ENCODE peak calls at places on chromosomes 12 and 14, in nine cellular contexts. H, U, B, Q, E, N, I, D and J are unnamed samples.

GRCh38 chr12:6821271-6821673 is 349 bp upstream of the GPR162 start:
- DNase-seq in H (no peak), U (peak), B (peak), Q (no peak), E (no peak), N (peak), I (no peak), D (peak), J (peak)

GRCh38 chr14:96195441-96196081 is 9.1 kb upstream of the BDKRB2 start:
- DNase-seq in H (no peak), U (no peak), B (no peak), Q (no peak), E (no peak), N (no peak), I (no peak), D (no peak), J (no peak)

GRCh38 chr12:19171731-19172130 is 42.2 kb downstream of the PLEKHA5 start:
- DNase-seq in H (no peak), U (no peak), B (no peak), Q (no peak), E (no peak), N (no peak), I (no peak), D (no peak), J (no peak)

GRCh38 chr12:22858849-22859569 is 234.0 kb downstream of the ETNK1 start:
- DNase-seq in H (peak), U (no peak), B (no peak), Q (no peak), E (no peak), N (peak), I (no peak), D (no peak), J (peak)

GRCh38 chr12:113889076-113889475 is 77.0 kb downstream of the RBM19 start:
- DNase-seq in H (no peak), U (no peak), B (no peak), Q (no peak), E (no peak), N (peak), I (no peak), D (no peak), J (no peak)

GRCh38 chr12:132275110-132275531 is 54.3 kb downstream of the GALNT9 start:
- DNase-seq in H (no peak), U (no peak), B (peak), Q (no peak), E (peak), N (peak), I (no peak), D (no peak), J (no peak)

GRCh38 chr14:90445011-90445410 is 48.2 kb downstream of the CALM1 start:
- DNase-seq in H (no peak), U (no peak), B (no peak), Q (no peak), E (no peak), N (no peak), I (no peak), D (no peak), J (no peak)

GRCh38 chr12:119115296-119115905 is 63.3 kb upstream of the HSPB8 start:
- DNase-seq in H (peak), U (no peak), B (no peak), Q (peak), E (no peak), N (peak), I (no peak), D (peak), J (no peak)

GRCh38 chr12:59113831-59114273 is 193.5 kb upstream of the LRIG3 start:
- DNase-seq in H (peak), U (peak), B (peak), Q (peak), E (peak), N (peak), I (no peak), D (peak), J (peak)

GRCh38 chr12:119419371-119419770 is 84.8 kb downstream of the CCDC60 start:
- DNase-seq in H (no peak), U (no peak), B (no peak), Q (no peak), E (no peak), N (no peak), I (no peak), D (no peak), J (no peak)

GRCh38 chr12:102816816-102817434 is 100.1 kb downstream of the PAH start:
- DNase-seq in H (peak), U (no peak), B (no peak), Q (no peak), E (no peak), N (peak), I (no peak), D (no peak), J (no peak)

GRCh38 chr12:89135976-89136634 is 216.2 kb downstream of the DUSP6 start:
- DNase-seq in H (no peak), U (no peak), B (no peak), Q (no peak), E (no peak), N (peak), I (no peak), D (no peak), J (no peak)

DNA sequence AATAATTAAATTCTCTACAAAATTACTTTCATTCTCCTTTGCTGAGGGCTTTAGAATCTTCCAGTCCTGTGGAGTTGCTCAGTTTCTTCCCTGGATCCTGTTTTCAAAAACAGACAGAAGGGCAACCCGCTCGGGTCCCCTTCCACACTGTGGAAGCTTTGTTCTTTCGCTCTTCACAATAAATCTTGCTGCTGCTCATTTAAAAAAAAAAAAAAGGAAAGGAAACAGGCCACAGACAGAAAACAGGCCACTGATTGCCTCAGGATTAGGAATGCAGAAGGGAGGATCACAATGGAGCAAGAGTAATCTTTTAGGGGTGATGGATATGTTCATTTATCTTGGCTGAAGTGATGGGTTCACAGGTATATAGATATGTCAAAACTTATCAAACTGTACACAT is 29.5 kb upstream of the HIGD1C start:
- DNase-seq in H (no peak), U (no peak), B (no peak), Q (no peak), E (no peak), N (peak), I (no peak), D (peak), J (no peak)
- H3K4me3 ChIP-seq in H (no peak), U (peak), B (peak), Q (no peak), E (no peak), N (peak), I (peak), D (no peak), J (no peak)

GRCh38 chr12:24902521-24903304 is 46.2 kb downstream of the BCAT1 start:
- DNase-seq in H (peak), U (no peak), B (peak), Q (no peak), E (no peak), N (peak), I (no peak), D (no peak), J (no peak)
- H3K4me3 ChIP-seq in H (peak), U (peak), B (peak), Q (peak), E (no peak), N (peak), I (peak), D (peak), J (peak)

GRCh38 chr14:92322516-92322915 is 449 bp upstream of the SLC24A4 start:
- DNase-seq in H (no peak), U (no peak), B (no peak), Q (no peak), E (no peak), N (no peak), I (no peak), D (no peak), J (no peak)

GRCh38 chr14:92325835-92326234 is 2.9 kb downstream of the SLC24A4 start:
- DNase-seq in H (no peak), U (no peak), B (no peak), Q (no peak), E (no peak), N (no peak), I (no peak), D (no peak), J (no peak)

GRCh38 chr14:92321701-92322100 is 1.3 kb upstream of the SLC24A4 start:
- DNase-seq in H (no peak), U (no peak), B (no peak), Q (no peak), E (no peak), N (no peak), I (no peak), D (no peak), J (no peak)

GRCh38 chr14:92323916-92324818 is 1.2 kb downstream of the SLC24A4 start:
- DNase-seq in H (no peak), U (no peak), B (no peak), Q (no peak), E (no peak), N (no peak), I (no peak), D (no peak), J (no peak)

GRCh38 chr14:92323031-92323915 is at the start of gene SLC24A4:
- DNase-seq in H (peak), U (no peak), B (no peak), Q (no peak), E (no peak), N (peak), I (no peak), D (no peak), J (no peak)
- H3K4me3 ChIP-seq in H (no peak), U (peak), B (peak), Q (no peak), E (no peak), N (peak), I (peak), D (peak), J (peak)

GRCh38 chr14:73246387-73247150 is 9.3 kb downstream of the PAPLN start:
- DNase-seq in H (no peak), U (no peak), B (no peak), Q (no peak), E (peak), N (no peak), I (no peak), D (no peak), J (no peak)
- H3K4me3 ChIP-seq in H (peak), U (peak), B (peak), Q (peak), E (no peak), N (no peak), I (peak), D (no peak), J (peak)

GRCh38 chr12:130714591-130715149 is 1.4 kb downstream of the RIMBP2 start:
- DNase-seq in H (no peak), U (no peak), B (no peak), Q (no peak), E (no peak), N (no peak), I (no peak), D (peak), J (no peak)
- H3K4me3 ChIP-seq in H (no peak), U (peak), B (peak), Q (no peak), E (no peak), N (no peak), I (peak), D (peak), J (peak)

DNA sequence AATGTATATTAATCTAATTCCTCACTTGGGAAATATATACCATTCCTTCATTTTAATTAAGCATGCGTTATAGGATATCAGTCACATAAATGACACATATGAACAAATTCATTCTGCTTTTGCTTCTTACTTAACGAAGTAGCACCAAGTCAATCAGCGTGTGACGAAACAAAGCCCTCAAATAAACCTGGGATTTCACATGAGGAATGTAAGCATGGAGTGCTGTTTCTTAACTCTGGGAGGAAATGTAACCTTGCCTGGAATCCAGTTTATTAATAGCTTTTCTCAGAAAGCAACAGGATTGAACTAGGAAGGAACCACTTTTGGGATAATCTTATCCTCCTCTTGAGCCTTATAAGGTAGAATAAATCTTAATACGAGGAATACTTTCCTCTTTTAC is 72.0 kb downstream of the NIN start:
- DNase-seq in H (no peak), U (no peak), B (no peak), Q (no peak), E (no peak), N (no peak), I (no peak), D (no peak), J (no peak)
- H3K4me3 ChIP-seq in H (no peak), U (no peak), B (no peak), Q (no peak), E (no peak), N (no peak), I (no peak), D (no peak), J (no peak)

GRCh38 chr12:51320695-51321320 is 3.2 kb downstream of the BIN2 start:
- DNase-seq in H (peak), U (no peak), B (no peak), Q (no peak), E (no peak), N (peak), I (no peak), D (no peak), J (no peak)

GRCh38 chr12:51323317-51323960 is 535 bp downstream of the BIN2 start:
- DNase-seq in H (peak), U (no peak), B (no peak), Q (no peak), E (no peak), N (no peak), I (no peak), D (no peak), J (no peak)

GRCh38 chr12:51321882-51322281 is 2.1 kb downstream of the BIN2 start:
- DNase-seq in H (no peak), U (no peak), B (no peak), Q (no peak), E (no peak), N (no peak), I (no peak), D (no peak), J (no peak)

GRCh38 chr12:51323966-51324895 is at the start of gene BIN2:
- DNase-seq in H (peak), U (no peak), B (peak), Q (no peak), E (peak), N (no peak), I (no peak), D (no peak), J (no peak)

DNA sequence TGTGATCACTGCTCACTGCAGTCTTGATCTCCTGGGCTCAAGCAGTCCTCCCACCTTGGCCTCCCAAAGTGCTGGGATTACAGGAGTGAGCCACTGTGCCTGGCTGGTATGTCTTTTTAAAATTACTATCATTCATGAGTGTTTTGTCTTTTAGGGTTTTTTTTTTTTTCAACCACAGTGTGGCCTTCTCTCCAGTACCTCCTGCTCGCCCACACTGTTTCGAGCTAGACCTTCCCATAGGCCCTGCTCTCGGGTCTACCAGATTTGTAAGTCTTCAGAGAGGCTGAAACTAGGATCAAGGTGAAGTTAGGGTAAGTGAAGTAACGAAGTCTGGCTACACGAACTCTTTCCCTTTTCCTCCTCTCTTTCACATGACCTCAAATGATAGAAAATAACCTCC is 1.5 kb downstream of the BIN2 start:
- DNase-seq in H (peak), U (no peak), B (no peak), Q (no peak), E (no peak), N (no peak), I (no peak), D (no peak), J (no peak)
- H3K4me3 ChIP-seq in H (peak), U (no peak), B (peak), Q (no peak), E (no peak), N (no peak), I (no peak), D (no peak), J (no peak)

GRCh38 chr12:32502693-32503510 is 103.5 kb downstream of the FGD4 start:
- DNase-seq in H (no peak), U (peak), B (no peak), Q (peak), E (no peak), N (peak), I (no peak), D (peak), J (peak)
- H3K4me3 ChIP-seq in H (no peak), U (peak), B (peak), Q (peak), E (no peak), N (no peak), I (peak), D (peak), J (peak)